ENCODE peak calls at places on chromosomes 1 and 21, in four cellular contexts. N, X, C and H are unnamed samples.

GRCh38 chr1:34164510-34165381 is at the start of gene CSMD2:
- DNase-seq in N (peak; percentile 23), X (no peak), C (no peak), H (no peak)

GRCh38 chr1:53737648-53738204 is 1.2 kb downstream of the GLIS1 start:
- DNase-seq in N (no peak), X (no peak), C (no peak), H (no peak)

GRCh38 chr1:82177190-82177589 is 376.5 kb downstream of the ADGRL2 start:
- DNase-seq in N (no peak), X (no peak), C (no peak), H (no peak)

GRCh38 chr1:6648556-6648955 is 23.9 kb downstream of the THAP3 start:
- DNase-seq in N (no peak), X (no peak), C (no peak), H (no peak)

GRCh38 chr1:47181955-47182680 is 7.7 kb downstream of the PDZK1IP1 start:
- DNase-seq in N (peak; percentile 33), X (no peak), C (no peak), H (peak; percentile 70)

GRCh38 chr1:53081384-53082066 is 19.5 kb downstream of the PODN start:
- DNase-seq in N (no peak), X (no peak), C (no peak), H (no peak)

GRCh38 chr21:43277481-43278351 is 108.9 kb downstream of the CRYAA start:
- DNase-seq in N (no peak), X (no peak), C (no peak), H (no peak)

GRCh38 chr1:30477588-30477987 is 245.8 kb downstream of the MATN1 start:
- DNase-seq in N (no peak), X (no peak), C (no peak), H (no peak)

GRCh38 chr1:53588053-53588779 is 129.0 kb downstream of the DMRTB1 start:
- DNase-seq in N (no peak), X (no peak), C (no peak), H (no peak)

GRCh38 chr1:227234998-227235405 is 83.3 kb downstream of the CDC42BPA start:
- DNase-seq in N (peak; percentile 73), X (no peak), C (no peak), H (peak; percentile 86)

GRCh38 chr1:177746168-177746567 is 223.7 kb downstream of the SEC16B start:
- DNase-seq in N (no peak), X (no peak), C (no peak), H (no peak)

GRCh38 chr1:183589836-183590224 is 429 bp downstream of the NCF2 start:
- DNase-seq in N (no peak), X (no peak), C (no peak), H (no peak)

GRCh38 chr1:5947978-5948680 is 44.1 kb downstream of the NPHP4 start:
- DNase-seq in N (no peak), X (no peak), C (no peak), H (no peak)

GRCh38 chr1:223011230-223011856 is 131.7 kb downstream of the TLR5 start:
- DNase-seq in N (no peak), X (no peak), C (no peak), H (no peak)

GRCh38 chr1:65009176-65009575 is 42.8 kb upstream of the JAK1 start:
- DNase-seq in N (no peak), X (no peak), C (no peak), H (no peak)

GRCh38 chr1:248841702-248842395 is 3.8 kb downstream of the ZNF672 start:
- DNase-seq in N (peak; percentile 65), X (no peak), C (no peak), H (no peak)

GRCh38 chr1:13808729-13809131 is 108.7 kb downstream of the PRDM2 start:
- DNase-seq in N (peak; percentile 65), X (no peak), C (no peak), H (peak; percentile 87)

GRCh38 chr1:219420913-219421312 is 192.0 kb downstream of the ZC3H11B start:
- DNase-seq in N (no peak), X (no peak), C (no peak), H (no peak)

GRCh38 chr1:16612332-16613172 is 812 bp downstream of the NBPF1 start:
- DNase-seq in N (peak; percentile 91), X (no peak), C (no peak), H (peak; percentile 63)

GRCh38 chr21:35294231-35294898 is 245.3 kb upstream of the RUNX1 start:
- DNase-seq in N (no peak), X (no peak), C (no peak), H (no peak)

GRCh38 chr21:26177187-26177586 is 6.6 kb upstream of the APP start:
- DNase-seq in N (no peak), X (no peak), C (no peak), H (no peak)

GRCh38 chr1:16155537-16156410 is at the start of gene EPHA2:
- DNase-seq in N (peak; percentile 86), X (no peak), C (peak; percentile 75), H (no peak)

GRCh38 chr21:37339527-37339889 is 27.1 kb upstream of the DYRK1A start:
- DNase-seq in N (no peak), X (no peak), C (no peak), H (no peak)

GRCh38 chr1:56911539-56911938 is 54.3 kb downstream of the C8B start:
- DNase-seq in N (no peak), X (no peak), C (no peak), H (no peak)

GRCh38 chr1:96010000-96010399 is 711.6 kb upstream of the PTBP2 start:
- DNase-seq in N (no peak), X (no peak), C (no peak), H (no peak)

GRCh38 chr1:156847591-156848460 is 11.1 kb downstream of the INSRR start:
- DNase-seq in N (no peak), X (no peak), C (no peak), H (no peak)

GRCh38 chr1:38207275-38207674 is 160.7 kb upstream of the POU3F1 start:
- DNase-seq in N (no peak), X (no peak), C (no peak), H (no peak)

GRCh38 chr1:86137458-86137857 is 19.1 kb downstream of the COL24A1 start:
- DNase-seq in N (peak; percentile 97), X (no peak), C (no peak), H (no peak)

GRCh38 chr1:214901718-214902117 is 180.8 kb upstream of the KCNK2 start:
- DNase-seq in N (peak; percentile 78), X (no peak), C (no peak), H (peak; percentile 15)

GRCh38 chr21:46065993-46066842 is 31.7 kb upstream of the COL6A2 start:
- DNase-seq in N (peak; percentile 31), X (no peak), C (no peak), H (peak; percentile 27)

GRCh38 chr21:46067505-46068201 is 30.3 kb upstream of the COL6A2 start:
- DNase-seq in N (no peak), X (no peak), C (no peak), H (no peak)

GRCh38 chr21:46065215-46065992 is 32.5 kb upstream of the COL6A2 start:
- DNase-seq in N (peak; percentile 76), X (no peak), C (no peak), H (no peak)

GRCh38 chr21:46068516-46069079 is 29.3 kb upstream of the COL6A2 start:
- DNase-seq in N (no peak), X (no peak), C (no peak), H (no peak)

DNA sequence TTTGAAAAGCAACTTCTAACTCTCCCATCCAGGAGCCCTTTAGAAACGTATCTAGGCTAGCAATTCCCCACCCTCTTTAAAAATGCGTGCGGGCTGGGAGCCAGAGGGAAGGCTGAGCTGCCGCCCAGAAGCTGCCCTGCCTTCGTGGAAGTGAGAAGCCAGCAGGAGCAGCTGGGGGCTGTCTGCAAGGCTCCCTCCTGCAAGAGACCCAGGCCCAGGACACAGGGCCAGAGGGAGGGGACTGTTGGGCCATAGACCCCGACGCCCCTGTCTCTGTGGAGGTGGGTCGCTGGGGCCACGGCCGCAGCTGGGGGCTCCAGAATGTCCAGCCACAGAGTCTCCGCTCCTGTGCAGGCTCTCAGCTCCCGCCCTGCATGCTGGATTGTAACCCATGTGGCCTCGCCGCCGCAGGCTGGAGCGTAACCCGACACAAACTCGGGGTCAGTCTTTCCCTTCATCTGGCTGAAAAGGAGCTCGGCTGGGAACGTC is 31.0 kb upstream of the COL6A2 start:
- DNase-seq in N (peak; percentile 56), X (no peak), C (no peak), H (no peak)
- TF ChIP-seq CHD1 in N (no peak), X (no peak), C (no peak), H (no peak)

DNA sequence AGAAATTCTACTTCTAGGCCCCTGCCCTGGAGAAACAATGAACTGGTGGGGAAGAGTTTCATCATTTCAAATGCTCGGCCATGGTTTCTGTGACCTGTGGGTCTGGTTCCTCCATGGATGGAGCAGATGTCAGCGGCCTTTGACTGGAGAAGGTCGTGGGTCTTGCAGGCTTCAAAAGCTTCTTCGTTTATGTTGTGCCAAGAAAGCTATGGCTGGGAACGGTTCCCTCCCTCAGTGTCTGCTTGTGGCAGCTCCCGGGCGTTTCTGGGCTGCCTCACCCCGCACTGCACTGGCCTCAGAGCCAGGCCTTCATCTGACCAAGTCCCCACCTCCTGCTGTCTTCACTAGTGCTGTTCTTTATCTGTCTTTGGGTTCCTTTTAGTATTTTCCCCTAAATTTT is 46.4 kb upstream of the POFUT2 start:
- DNase-seq in N (no peak), X (no peak), C (no peak), H (no peak)
- TF ChIP-seq CHD1 in N (no peak), X (no peak), C (no peak), H (no peak)

GRCh38 chr1:23726669-23727068 is 16.6 kb upstream of the ELOA start:
- DNase-seq in N (no peak), X (no peak), C (no peak), H (no peak)
- TF ChIP-seq CHD1 in N (no peak), X (no peak), C (no peak), H (no peak)

GRCh38 chr1:199684686-199685273 is 342.7 kb upstream of the NR5A2 start:
- DNase-seq in N (peak; percentile 82), X (peak; percentile 8), C (no peak), H (peak; percentile 53)
- TF ChIP-seq CHD1 in N (no peak), X (no peak), C (no peak), H (no peak)

GRCh38 chr1:75722966-75723365 is 1.5 kb upstream of the ACADM start:
- DNase-seq in N (no peak), X (no peak), C (no peak), H (peak; percentile 24)

GRCh38 chr1:75725861-75726361 is 1.4 kb downstream of the ACADM start:
- DNase-seq in N (no peak), X (no peak), C (no peak), H (peak; percentile 60)

GRCh38 chr1:75724472-75725022 is at the start of gene ACADM:
- DNase-seq in N (peak; percentile 68), X (peak; percentile 53), C (peak; percentile 23), H (peak; percentile 96)

GRCh38 chr1:75723989-75724471 is 479 bp upstream of the ACADM start:
- DNase-seq in N (peak; percentile 64), X (no peak), C (peak; percentile 27), H (peak; percentile 94)

DNA sequence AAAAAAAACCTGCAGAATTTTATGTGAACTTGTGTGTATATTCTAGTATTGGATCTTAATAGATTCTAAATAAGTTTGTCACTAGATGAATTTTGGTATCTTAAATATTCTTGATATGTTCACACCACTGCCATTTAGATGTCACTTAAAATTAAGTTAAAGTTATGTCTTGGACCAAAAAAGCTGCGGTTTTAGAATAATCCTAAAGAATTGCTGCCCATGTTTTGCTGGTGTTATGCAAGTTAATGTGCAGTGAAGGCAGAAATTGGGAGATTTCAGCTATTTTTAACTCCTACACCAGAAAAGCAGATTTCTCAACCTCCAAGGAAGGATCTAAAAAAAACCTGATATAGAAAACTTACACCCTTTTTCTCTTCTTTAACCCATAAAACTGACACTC is 747 bp downstream of the ACADM start:
- DNase-seq in N (peak; percentile 2), X (no peak), C (no peak), H (peak; percentile 10)
- TF ChIP-seq CHD1 in N (no peak), X (no peak), C (no peak), H (peak; percentile 2)